ENCODE peak calls at places on chromosomes 2 and 18, in seven cellular contexts. Z is GM04504, E is cardiac muscle cell, V is NCI-H2171, Y is GM23248, H is memory B cell, S is RWPE1. F is an unnamed sample.

GRCh38 chr18:42514522-42514921 is 559.5 kb downstream of the PIK3C3 start:
- DNase-seq in Z (no peak), E (no peak), V (no peak), Y (peak; percentile 59), H (no peak), S (no peak), F (no peak)

GRCh38 chr2:7671312-7671711 is 754.1 kb downstream of the RNF144A start:
- DNase-seq in Z (no peak), E (no peak), V (no peak), Y (peak; percentile 53), H (no peak), S (no peak), F (no peak)

GRCh38 chr2:227817940-227818568 is 4.4 kb downstream of the CCL20 start:
- DNase-seq in Z (peak; percentile 98), E (peak; percentile 100), V (no peak), Y (peak; percentile 100), H (no peak), S (peak; percentile 97), F (peak; percentile 100)

GRCh38 chr2:18132697-18133096 is 254.2 kb downstream of the KCNS3 start:
- DNase-seq in Z (no peak), E (peak; percentile 21), V (no peak), Y (peak; percentile 10), H (no peak), S (no peak), F (peak; percentile 45)

GRCh38 chr2:10228611-10229365 is 73.9 kb upstream of the HPCAL1 start:
- DNase-seq in Z (no peak), E (no peak), V (no peak), Y (no peak), H (no peak), S (no peak), F (no peak)

GRCh38 chr2:237062585-237062984 is 23.1 kb upstream of the COPS8 start:
- DNase-seq in Z (no peak), E (no peak), V (no peak), Y (peak; percentile 25), H (no peak), S (no peak), F (peak; percentile 23)

GRCh38 chr2:176652300-176653182 is 383.3 kb downstream of the MTX2 start:
- DNase-seq in Z (peak; percentile 31), E (peak; percentile 58), V (peak; percentile 66), Y (peak; percentile 81), H (peak; percentile 35), S (peak; percentile 51), F (peak; percentile 80)

GRCh38 chr18:3857544-3857943 is 407.6 kb downstream of the TGIF1 start:
- DNase-seq in Z (peak; percentile 15), E (peak; percentile 13), V (no peak), Y (peak; percentile 77), H (no peak), S (no peak), F (peak; percentile 78)

GRCh38 chr2:238569415-238570195 is 142.9 kb downstream of the ASB1 start:
- DNase-seq in Z (no peak), E (peak; percentile 36), V (no peak), Y (no peak), H (no peak), S (no peak), F (no peak)

GRCh38 chr2:45242161-45242741 is 233.0 kb upstream of the SIX2 start:
- DNase-seq in Z (no peak), E (peak; percentile 40), V (peak; percentile 70), Y (peak; percentile 54), H (no peak), S (no peak), F (peak; percentile 13)

GRCh38 chr2:12500899-12501298 is 215.8 kb upstream of the TRIB2 start:
- DNase-seq in Z (no peak), E (no peak), V (no peak), Y (no peak), H (no peak), S (no peak), F (no peak)

F was measured in ELR.